ENCODE peak calls at places on chromosomes 12 and 14, in six cellular contexts. One of them, this sample, is unnamed. For H3K4me1, the result is how much of the 10 kb centered on the place peaks cover.

GRCh38 chr12:54082402-54082892 is 28.8 kb downstream of the HOXC4 start:
- DNase-seq in PC-3: no peak
- DNase-seq in ascending aorta: no peak
- DNase-seq in aorta: no peak
- DNase-seq in cardiac muscle cell: peak
- DNase-seq in gastrocnemius medialis: no peak
- DNase-seq in this sample: no peak

GRCh38 chr14:105204206-105204930 is 23.3 kb upstream of the NUDT14 start:
- DNase-seq in PC-3: peak
- DNase-seq in ascending aorta: no peak
- DNase-seq in aorta: no peak
- DNase-seq in cardiac muscle cell: no peak
- DNase-seq in gastrocnemius medialis: no peak
- DNase-seq in this sample: peak

GRCh38 chr12:98645572-98646067 is 530 bp downstream of the APAF1 start:
- DNase-seq in PC-3: peak
- DNase-seq in ascending aorta: no peak
- DNase-seq in aorta: no peak
- DNase-seq in cardiac muscle cell: peak
- DNase-seq in gastrocnemius medialis: peak
- DNase-seq in this sample: peak

GRCh38 chr14:50943261-50943942 is 881 bp downstream of the PYGL start:
- DNase-seq in PC-3: peak
- DNase-seq in ascending aorta: no peak
- DNase-seq in aorta: peak
- DNase-seq in cardiac muscle cell: peak
- DNase-seq in gastrocnemius medialis: no peak
- DNase-seq in this sample: peak

GRCh38 chr12:28759334-28759733 is 389.7 kb upstream of the FAR2 start:
- DNase-seq in PC-3: peak
- DNase-seq in ascending aorta: no peak
- DNase-seq in aorta: no peak
- DNase-seq in cardiac muscle cell: no peak
- DNase-seq in gastrocnemius medialis: no peak
- DNase-seq in this sample: no peak

GRCh38 chr12:59084758-59085383 is 164.6 kb upstream of the LRIG3 start:
- DNase-seq in PC-3: no peak
- DNase-seq in ascending aorta: no peak
- DNase-seq in aorta: no peak
- DNase-seq in cardiac muscle cell: peak
- DNase-seq in gastrocnemius medialis: no peak
- DNase-seq in this sample: no peak

GRCh38 chr12:63967781-63968180 is 123.3 kb downstream of the SRGAP1 start:
- DNase-seq in PC-3: no peak
- DNase-seq in ascending aorta: no peak
- DNase-seq in aorta: no peak
- DNase-seq in cardiac muscle cell: no peak
- DNase-seq in gastrocnemius medialis: no peak
- DNase-seq in this sample: no peak

GRCh38 chr12:21276826-21277225 is 57.9 kb downstream of the SLCO1A2 start:
- DNase-seq in PC-3: peak
- DNase-seq in ascending aorta: no peak
- DNase-seq in aorta: no peak
- DNase-seq in cardiac muscle cell: no peak
- DNase-seq in gastrocnemius medialis: no peak
- DNase-seq in this sample: no peak

GRCh38 chr14:68843471-68844209 is 50.8 kb upstream of the ZFP36L1 start:
- DNase-seq in PC-3: peak
- DNase-seq in ascending aorta: no peak
- DNase-seq in aorta: peak
- DNase-seq in cardiac muscle cell: peak
- DNase-seq in gastrocnemius medialis: peak
- DNase-seq in this sample: peak

GRCh38 chr14:62117718-62118164 is 355.5 kb downstream of the SNAPC1 start:
- DNase-seq in PC-3: no peak
- DNase-seq in ascending aorta: no peak
- DNase-seq in aorta: no peak
- DNase-seq in cardiac muscle cell: peak
- DNase-seq in gastrocnemius medialis: no peak
- DNase-seq in this sample: no peak

GRCh38 chr12:32489070-32489469 is 89.7 kb downstream of the FGD4 start:
- DNase-seq in PC-3: no peak
- DNase-seq in ascending aorta: no peak
- DNase-seq in aorta: no peak
- DNase-seq in cardiac muscle cell: no peak
- DNase-seq in gastrocnemius medialis: no peak
- DNase-seq in this sample: no peak

GRCh38 chr12:71183018-71183417 is 25.2 kb upstream of the TSPAN8 start:
- DNase-seq in PC-3: peak
- DNase-seq in ascending aorta: no peak
- DNase-seq in aorta: no peak
- DNase-seq in cardiac muscle cell: no peak
- DNase-seq in gastrocnemius medialis: no peak
- DNase-seq in this sample: no peak

GRCh38 chr14:64812412-64812811 is 67.3 kb downstream of the SPTB start:
- DNase-seq in PC-3: no peak
- DNase-seq in ascending aorta: no peak
- DNase-seq in aorta: no peak
- DNase-seq in cardiac muscle cell: peak
- DNase-seq in gastrocnemius medialis: peak
- DNase-seq in this sample: no peak
- H3K4me3 ChIP-seq in PC-3: no peak
- H3K4me3 ChIP-seq in ascending aorta: no peak
- H3K4me3 ChIP-seq in aorta: no peak
- H3K4me3 ChIP-seq in cardiac muscle cell: no peak
- H3K4me3 ChIP-seq in gastrocnemius medialis: no peak
- H3K4me3 ChIP-seq in this sample: no peak

GRCh38 chr12:116532428-116532827 is 26.8 kb upstream of the MAP1LC3B2 start:
- DNase-seq in PC-3: no peak
- DNase-seq in ascending aorta: no peak
- DNase-seq in aorta: no peak
- DNase-seq in cardiac muscle cell: no peak
- DNase-seq in gastrocnemius medialis: no peak
- DNase-seq in this sample: no peak

GRCh38 chr12:116529048-116529447 is 30.1 kb upstream of the MAP1LC3B2 start:
- DNase-seq in PC-3: peak
- DNase-seq in ascending aorta: no peak
- DNase-seq in aorta: no peak
- DNase-seq in cardiac muscle cell: no peak
- DNase-seq in gastrocnemius medialis: no peak
- DNase-seq in this sample: no peak

GRCh38 chr12:116528067-116528466 is 31.1 kb upstream of the MAP1LC3B2 start:
- DNase-seq in PC-3: peak
- DNase-seq in ascending aorta: no peak
- DNase-seq in aorta: no peak
- DNase-seq in cardiac muscle cell: no peak
- DNase-seq in gastrocnemius medialis: no peak
- DNase-seq in this sample: no peak

GRCh38 chr12:116528498-116528897 is 30.7 kb upstream of the MAP1LC3B2 start:
- DNase-seq in PC-3: peak
- DNase-seq in ascending aorta: no peak
- DNase-seq in aorta: no peak
- DNase-seq in cardiac muscle cell: no peak
- DNase-seq in gastrocnemius medialis: no peak
- DNase-seq in this sample: no peak

DNA sequence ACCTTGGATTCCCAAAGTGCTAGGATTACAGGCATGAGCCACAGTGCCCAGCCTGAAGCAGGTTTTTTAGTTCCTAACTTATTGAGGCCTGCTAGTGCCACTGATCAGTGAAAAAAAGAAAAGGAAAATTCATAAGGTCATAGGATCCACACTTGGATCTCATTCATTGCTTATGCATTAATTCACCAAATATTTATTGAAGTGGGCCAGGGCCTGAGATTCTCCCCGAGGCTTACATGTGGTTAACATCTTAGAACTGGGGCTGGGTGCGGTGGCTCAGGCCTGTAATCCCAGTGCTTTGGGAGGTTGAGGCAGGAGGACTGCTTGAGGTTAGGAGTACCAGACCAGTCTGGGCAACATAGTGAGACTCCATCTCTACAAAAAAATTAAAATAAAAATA is 29.5 kb upstream of the MAP1LC3B2 start:
- DNase-seq in PC-3: no peak
- DNase-seq in ascending aorta: no peak
- DNase-seq in aorta: no peak
- DNase-seq in cardiac muscle cell: no peak
- DNase-seq in gastrocnemius medialis: no peak
- DNase-seq in this sample: no peak
- H3K27ac ChIP-seq in PC-3: peak
- H3K27ac ChIP-seq in ascending aorta: no peak
- H3K27ac ChIP-seq in aorta: no peak
- H3K27ac ChIP-seq in cardiac muscle cell: no peak
- H3K27ac ChIP-seq in gastrocnemius medialis: no peak
- H3K27ac ChIP-seq in this sample: no peak

GRCh38 chr14:22564463-22564862 is 24.6 kb downstream of the DAD1 start:
- DNase-seq in PC-3: no peak
- DNase-seq in ascending aorta: no peak
- DNase-seq in aorta: no peak
- DNase-seq in cardiac muscle cell: no peak
- DNase-seq in gastrocnemius medialis: no peak
- DNase-seq in this sample: no peak
- H3K4me1 ChIP-seq in PC-3: under half
- H3K4me1 ChIP-seq in ascending aorta: under half
- H3K4me1 ChIP-seq in aorta: under half
- H3K4me1 ChIP-seq in cardiac muscle cell: under half
- H3K4me1 ChIP-seq in gastrocnemius medialis: under half
- H3K4me1 ChIP-seq in this sample: under half

GRCh38 chr12:6952121-6952859 is 1.1 kb downstream of the PTPN6 start:
- DNase-seq in PC-3: no peak
- DNase-seq in ascending aorta: no peak
- DNase-seq in aorta: peak
- DNase-seq in cardiac muscle cell: no peak
- DNase-seq in gastrocnemius medialis: no peak
- DNase-seq in this sample: peak

GRCh38 chr12:6950944-6951540 is at the start of gene PTPN6:
- DNase-seq in PC-3: no peak
- DNase-seq in ascending aorta: no peak
- DNase-seq in aorta: peak
- DNase-seq in cardiac muscle cell: no peak
- DNase-seq in gastrocnemius medialis: no peak
- DNase-seq in this sample: peak

GRCh38 chr12:6949063-6949594 is 2.0 kb upstream of the PTPN6 start:
- DNase-seq in PC-3: no peak
- DNase-seq in ascending aorta: no peak
- DNase-seq in aorta: peak
- DNase-seq in cardiac muscle cell: no peak
- DNase-seq in gastrocnemius medialis: no peak
- DNase-seq in this sample: no peak

GRCh38 chr12:6951551-6952120 is 480 bp downstream of the PTPN6 start:
- DNase-seq in PC-3: no peak
- DNase-seq in ascending aorta: no peak
- DNase-seq in aorta: peak
- DNase-seq in cardiac muscle cell: no peak
- DNase-seq in gastrocnemius medialis: no peak
- DNase-seq in this sample: peak

DNA sequence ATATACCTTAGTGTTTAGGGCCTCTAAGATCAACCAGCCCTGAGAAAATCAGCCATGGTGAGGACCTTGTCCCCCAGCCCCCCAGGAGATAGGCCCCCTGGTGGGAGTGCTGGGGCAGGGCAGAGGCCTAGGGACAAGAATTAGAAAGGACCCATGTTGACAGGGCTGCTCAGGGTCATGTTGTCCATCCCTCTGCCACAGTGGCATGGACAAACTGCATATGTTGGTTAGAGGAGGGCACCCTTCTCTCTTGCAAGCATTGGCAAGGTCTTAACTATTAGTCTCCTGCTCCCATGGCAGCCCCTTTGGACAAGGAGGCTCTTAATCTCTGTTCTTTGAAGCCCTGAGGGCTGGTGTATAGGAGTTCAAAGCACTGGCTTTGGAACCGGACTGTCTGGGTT is 755 bp upstream of the PTPN6 start:
- DNase-seq in PC-3: no peak
- DNase-seq in ascending aorta: no peak
- DNase-seq in aorta: peak
- DNase-seq in cardiac muscle cell: no peak
- DNase-seq in gastrocnemius medialis: no peak
- DNase-seq in this sample: no peak
- H3K4me3 ChIP-seq in PC-3: no peak
- H3K4me3 ChIP-seq in ascending aorta: no peak
- H3K4me3 ChIP-seq in aorta: no peak
- H3K4me3 ChIP-seq in cardiac muscle cell: no peak
- H3K4me3 ChIP-seq in gastrocnemius medialis: no peak
- H3K4me3 ChIP-seq in this sample: no peak